ENCODE peak calls at places on chromosomes 12 and 14, in eight cellular contexts. S is K562, B is GM23338, V is GM12878, T is breast epithelium, U is prostate gland, M is transverse colon, Q is upper lobe of left lung. G is an unnamed sample.

GRCh38 chr14:22811752-22812151 is 3.5 kb downstream of the SLC7A7 start:
- DNase-seq in M (no peak), U (no peak), Q (no peak), B (no peak), T (no peak), V (no peak), S (no peak), G (no peak)

GRCh38 chr12:96892104-96892503 is 15.0 kb upstream of the NEDD1 start:
- DNase-seq in S (no peak), M (no peak), V (no peak), T (no peak), Q (no peak), B (no peak), U (peak), G (no peak)

GRCh38 chr12:98253641-98254040 is 261.7 kb upstream of the TMPO start:
- DNase-seq in Q (no peak), S (no peak), V (no peak), T (no peak), M (no peak), U (no peak), B (peak), G (no peak)

GRCh38 chr14:96368534-96368933 is 5.2 kb downstream of the GSKIP start:
- DNase-seq in B (peak), T (no peak), V (no peak), Q (no peak), M (no peak), U (no peak), S (peak), G (no peak)

GRCh38 chr14:32372154-32372553 is 43.1 kb downstream of the AKAP6 start:
- DNase-seq in V (no peak), T (no peak), S (no peak), M (no peak), U (no peak), B (no peak), Q (no peak), G (no peak)

GRCh38 chr12:64510687-64511086 is 58.8 kb downstream of the TBK1 start:
- DNase-seq in S (no peak), Q (no peak), U (no peak), T (no peak), V (no peak), M (no peak), B (no peak), G (no peak)

GRCh38 chr14:22071001-22071400 is 397.4 kb upstream of the OR4E1 start:
- DNase-seq in M (peak), S (no peak), Q (peak), V (peak), T (no peak), U (no peak), B (no peak), G (no peak)

GRCh38 chr12:130863298-130863697 is 8.6 kb upstream of the RAN start:
- DNase-seq in M (no peak), V (no peak), Q (peak), U (no peak), T (no peak), S (no peak), B (peak), G (no peak)

GRCh38 chr14:64279719-64280668 is 14.2 kb downstream of the ESR2 start:
- DNase-seq in U (no peak), S (peak), V (no peak), Q (no peak), M (no peak), B (no peak), T (no peak), G (no peak)

GRCh38 chr12:125533434-125534029 is 468.3 kb downstream of the AACS start:
- DNase-seq in V (no peak), T (no peak), U (no peak), M (peak), Q (no peak), S (peak), B (peak), G (no peak)

GRCh38 chr12:54993181-54993835 is 8.7 kb upstream of the TESPA1 start:
- DNase-seq in Q (peak), V (no peak), U (peak), T (no peak), S (peak), M (peak), B (peak), G (peak)

GRCh38 chr12:54425696-54426095 is 6.6 kb upstream of the ITGA5 start:
- DNase-seq in V (no peak), Q (no peak), M (no peak), S (peak), U (no peak), B (no peak), T (no peak), G (no peak)

GRCh38 chr14:64942531-64943111 is at the start of gene GPX2:
- DNase-seq in Q (peak), T (no peak), U (peak), S (no peak), M (peak), V (no peak), B (no peak), G (peak)

GRCh38 chr12:10607885-10608458 is 5.4 kb downstream of the MAGOHB start:
- DNase-seq in B (peak), S (no peak), T (no peak), M (no peak), Q (no peak), U (no peak), V (no peak), G (no peak)

GRCh38 chr12:50635356-50635755 is 128.5 kb upstream of the ATF1 start:
- DNase-seq in Q (peak), B (no peak), U (no peak), T (no peak), S (no peak), M (no peak), V (no peak), G (no peak)

GRCh38 chr14:32693114-32693513 is 245.6 kb upstream of the NPAS3 start:
- DNase-seq in S (no peak), Q (no peak), B (peak), M (peak), U (no peak), T (no peak), V (no peak), G (no peak)

GRCh38 chr12:20004951-20005350 is 363.4 kb upstream of the PDE3A start:
- DNase-seq in B (no peak), M (no peak), T (no peak), V (no peak), S (no peak), Q (no peak), U (no peak), G (no peak)

GRCh38 chr14:24428628-24429394 is 657 bp downstream of the CBLN3 start:
- DNase-seq in T (no peak), M (no peak), S (no peak), B (peak), V (no peak), Q (no peak), U (no peak), G (peak)

GRCh38 chr14:71812693-71813092 is 119.5 kb upstream of the RGS6 start:
- DNase-seq in T (no peak), S (no peak), U (no peak), M (no peak), V (no peak), Q (no peak), B (no peak), G (no peak)

GRCh38 chr14:23640524-23641141 is 4.5 kb downstream of the DHRS2 start:
- DNase-seq in Q (no peak), T (no peak), B (peak), M (peak), V (no peak), S (no peak), U (peak), G (no peak)

GRCh38 chr14:77099425-77100167 is 1.5 kb downstream of the CIPC start:
- DNase-seq in S (no peak), Q (no peak), U (peak), V (no peak), T (no peak), M (no peak), B (no peak), G (no peak)

GRCh38 chr12:19507823-19508222 is 68.5 kb downstream of the AEBP2 start:
- DNase-seq in B (no peak), S (no peak), U (no peak), T (no peak), M (no peak), Q (no peak), V (no peak), G (no peak)

GRCh38 chr14:36941783-36942521 is 230.5 kb downstream of the SLC25A21 start:
- DNase-seq in U (peak), Q (peak), B (peak), M (peak), T (peak), V (no peak), S (peak), G (no peak)

GRCh38 chr14:98408713-98409112 is 863.3 kb downstream of the BCL11B start:
- DNase-seq in S (no peak), U (no peak), Q (no peak), V (no peak), T (no peak), B (no peak), M (no peak), G (peak)

GRCh38 chr14:94342334-94342934 is 19.3 kb upstream of the SERPINA6 start:
- DNase-seq in U (peak), S (no peak), B (no peak), M (peak), T (peak), V (no peak), Q (peak), G (peak)

GRCh38 chr12:31922341-31923062 is 36.7 kb upstream of the RESF1 start:
- DNase-seq in U (no peak), V (no peak), M (no peak), S (no peak), T (no peak), Q (no peak), B (peak), G (no peak)

GRCh38 chr12:71415336-71416231 is 24.0 kb upstream of the LGR5 start:
- DNase-seq in M (peak), B (peak), Q (no peak), U (peak), V (peak), S (peak), T (no peak), G (no peak)

GRCh38 chr14:105914738-105915385 is 388.5 kb downstream of the TMEM121 start:
- DNase-seq in B (no peak), M (no peak), V (no peak), U (no peak), T (no peak), Q (no peak), S (no peak), G (no peak)

GRCh38 chr12:127720334-127720733 is 546.6 kb upstream of the TMEM132C start:
- DNase-seq in S (no peak), M (no peak), B (no peak), T (no peak), Q (no peak), V (no peak), U (no peak), G (no peak)

GRCh38 chr12:47602330-47602729 is 103.5 kb downstream of the RPAP3 start:
- DNase-seq in Q (no peak), S (no peak), M (no peak), T (no peak), U (no peak), B (no peak), V (no peak), G (no peak)

GRCh38 chr12:1915082-1915968 is 3.1 kb downstream of the CACNA2D4 start:
- DNase-seq in B (no peak), Q (no peak), M (no peak), U (no peak), S (peak), T (peak), V (no peak), G (peak)

GRCh38 chr14:104935026-104935650 is 10.5 kb downstream of the PLD4 start:
- DNase-seq in B (no peak), M (no peak), V (no peak), Q (no peak), U (no peak), T (no peak), S (no peak), G (no peak)

GRCh38 chr14:36222952-36223468 is 46.5 kb upstream of the PTCSC3 start:
- DNase-seq in Q (no peak), S (no peak), V (no peak), U (no peak), T (no peak), M (no peak), B (peak), G (no peak)

GRCh38 chr14:101791919-101792572 is 30.5 kb downstream of the PPP2R5C start:
- DNase-seq in B (no peak), M (no peak), V (no peak), U (no peak), S (no peak), Q (no peak), T (no peak), G (no peak)
- H3K4me3 ChIP-seq in B (no peak), M (no peak), V (peak), U (no peak), S (no peak), Q (peak), T (peak), G (peak)

DNA sequence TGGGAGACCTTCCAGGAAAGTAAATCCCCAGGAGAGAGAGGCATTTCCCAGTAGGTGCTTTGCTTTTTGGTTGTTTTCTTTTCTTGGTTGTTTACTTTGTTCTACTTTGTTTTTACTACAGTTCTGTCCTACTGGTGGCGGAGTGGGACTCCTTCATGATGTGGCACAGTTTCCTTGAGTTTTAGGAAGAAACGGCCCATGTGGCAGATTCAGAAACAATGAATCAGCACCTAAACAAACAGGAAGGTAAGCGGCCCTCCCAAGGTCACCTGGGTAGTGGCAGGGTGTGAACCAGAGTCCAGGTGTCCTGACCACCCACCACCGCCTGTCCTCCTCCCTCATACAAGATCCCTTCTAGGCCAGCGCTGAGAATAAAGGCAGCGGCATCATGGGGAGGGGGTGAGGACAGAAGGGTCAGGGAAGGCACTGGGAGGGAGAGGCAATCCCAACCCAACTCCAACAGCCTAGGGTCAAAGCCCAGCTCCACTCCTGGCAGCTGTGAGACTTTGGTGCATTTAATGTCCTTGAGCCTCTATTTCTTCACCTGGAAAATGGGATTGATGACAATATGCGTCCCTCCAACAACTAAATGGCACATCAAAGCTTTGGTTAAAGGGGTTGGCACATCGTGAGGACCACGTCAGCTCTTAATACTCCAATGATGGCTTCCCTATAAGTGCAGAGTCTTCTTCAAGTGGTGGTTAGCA is 111.5 kb upstream of the BCL2L14 start:
- DNase-seq in U (no peak), B (no peak), Q (no peak), T (no peak), S (no peak), V (no peak), M (no peak), G (peak)
- TF ChIP-seq CTCF in U (no peak), B (no peak), Q (no peak), T (no peak), S (no peak), V (no peak), M (no peak), G (no peak)

GRCh38 chr14:20434701-20435453 is 1.1 kb downstream of the KLHL33 start:
- DNase-seq in B (peak), V (no peak), Q (no peak), S (no peak), U (no peak), M (peak), T (no peak), G (no peak)
- TF ChIP-seq POLR2AphosphoS5 in B (no peak), V (no peak), Q (peak), S (no peak), U (peak), M (no peak), T (no peak), G (peak)

DNA sequence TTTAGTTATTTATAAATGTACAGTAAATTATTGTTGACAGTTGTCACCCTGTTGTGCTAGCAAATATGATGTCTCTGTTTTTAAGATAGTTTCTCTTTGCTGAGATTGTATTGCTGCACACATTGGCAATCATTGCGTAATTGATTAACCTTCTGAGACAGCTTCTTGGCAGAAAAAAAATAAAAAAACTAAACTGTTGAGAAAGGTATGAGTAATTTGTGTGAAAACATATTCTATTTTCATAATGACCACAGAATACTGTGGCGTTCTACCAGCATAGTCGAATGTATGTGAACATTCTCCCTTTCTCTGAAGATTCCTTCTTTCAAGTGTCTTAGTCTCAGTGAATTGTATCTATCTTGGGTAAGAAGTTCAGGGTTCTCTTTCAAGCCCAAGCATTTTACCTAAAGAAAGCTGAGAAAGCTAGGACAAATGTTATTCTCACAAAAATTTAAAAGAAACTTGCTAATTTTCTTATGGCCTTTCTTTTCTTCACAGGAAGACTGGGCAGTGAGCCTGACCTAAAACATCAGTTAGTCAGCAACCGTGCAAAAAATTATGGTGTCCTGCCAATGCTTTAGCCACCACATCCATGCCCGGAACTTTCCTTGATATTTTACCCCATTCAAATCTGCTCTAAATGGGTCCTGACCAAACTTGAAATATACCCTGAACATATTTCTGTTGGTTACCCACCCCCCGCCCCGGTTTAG is 69.0 kb upstream of the REP15 start:
- DNase-seq in Q (no peak), B (no peak), V (no peak), S (no peak), T (no peak), U (no peak), M (no peak), G (no peak)
- H3K4me3 ChIP-seq in Q (no peak), B (no peak), V (no peak), S (no peak), T (no peak), U (no peak), M (no peak), G (no peak)

GRCh38 chr12:110338754-110339153 is 57.7 kb downstream of the ATP2A2 start:
- DNase-seq in B (peak), V (no peak), U (no peak), S (peak), Q (no peak), T (no peak), M (no peak), G (no peak)
- TF ChIP-seq CTCF in B (no peak), V (peak), U (peak), S (peak), Q (no peak), T (no peak), M (no peak), G (peak)

GRCh38 chr12:75706786-75707605 is 195.6 kb upstream of the KRR1 start:
- DNase-seq in S (peak), M (no peak), U (no peak), V (no peak), T (no peak), B (no peak), Q (no peak), G (no peak)

GRCh38 chr12:75704664-75705063 is 193.3 kb upstream of the KRR1 start:
- DNase-seq in S (no peak), T (no peak), M (no peak), U (no peak), Q (no peak), B (no peak), V (no peak), G (no peak)

GRCh38 chr12:75704208-75704607 is 192.8 kb upstream of the KRR1 start:
- DNase-seq in U (no peak), B (no peak), S (no peak), Q (no peak), M (no peak), V (no peak), T (no peak), G (no peak)

GRCh38 chr12:75707983-75708382 is 196.6 kb upstream of the KRR1 start:
- DNase-seq in M (no peak), U (no peak), B (no peak), T (no peak), V (no peak), Q (no peak), S (no peak), G (no peak)

DNA sequence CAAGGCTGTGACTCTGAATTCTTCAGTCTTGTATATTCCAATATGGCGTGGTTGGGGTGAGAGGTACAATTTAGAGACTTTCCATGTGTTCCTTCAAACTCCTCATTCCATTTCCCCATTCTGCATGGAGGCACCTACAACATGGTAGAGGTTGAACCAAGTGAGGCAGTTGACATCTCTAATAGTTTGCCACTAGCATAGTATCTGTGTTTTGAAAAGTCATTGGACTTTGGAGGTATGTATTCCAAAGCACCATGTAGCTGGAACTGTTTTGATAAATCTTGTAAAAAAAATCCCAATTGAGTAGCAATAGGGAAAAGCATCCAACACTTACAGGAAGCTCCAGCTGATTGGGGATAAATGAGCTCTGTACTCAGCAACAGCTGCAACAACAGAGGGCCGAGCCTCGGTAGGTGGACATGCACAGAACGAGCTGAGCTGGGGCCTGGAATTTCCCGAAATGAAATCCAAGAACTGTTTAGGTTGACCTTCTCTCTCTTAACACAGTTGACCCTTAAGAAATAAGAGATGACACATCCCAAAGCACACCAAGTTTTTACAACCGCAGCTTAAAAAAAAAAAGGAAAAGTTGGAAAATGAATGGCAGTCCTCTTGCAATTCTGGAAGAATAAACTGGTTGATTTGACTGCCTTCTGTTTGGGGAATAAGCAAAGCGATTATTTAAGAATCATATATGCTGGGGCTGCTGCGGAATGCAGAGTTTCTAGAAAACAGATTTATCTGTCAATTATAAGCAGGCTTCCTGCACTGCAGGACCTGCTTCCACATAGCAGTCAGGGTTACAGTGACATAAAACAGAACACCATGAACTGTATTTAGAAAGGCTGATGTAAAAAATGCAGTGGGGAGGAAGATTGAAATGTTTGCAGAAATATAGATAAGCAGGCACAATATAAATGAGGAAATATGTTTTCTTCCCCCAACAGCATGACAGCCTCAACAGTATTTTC is 194.6 kb upstream of the KRR1 start:
- DNase-seq in V (no peak), Q (peak), B (no peak), T (no peak), M (no peak), U (no peak), S (peak), G (no peak)
- TF ChIP-seq POLR2AphosphoS5 in V (no peak), Q (no peak), B (no peak), T (no peak), M (no peak), U (no peak), S (no peak), G (peak)

G was measured in esophagus muscularis mucosa.